ENCODE peak calls at places on chromosome 5, in nine cellular contexts. D, E, U, H, K, C, N, W and F are unnamed samples.
A peak's percentile ranks its signal among the peaks of the same experiment; 100 is the strongest.

GRCh38 chr5:52725781-52726180 is 61.9 kb upstream of the ITGA1 start:
- DNase-seq in H (no peak), U (no peak), W (no peak), D (no peak), E (no peak), N (no peak), C (no peak), K (no peak), F (no peak)

GRCh38 chr5:180395540-180396274 is 42.6 kb upstream of the GFPT2 start:
- DNase-seq in K (no peak), U (no peak), H (no peak), D (no peak), E (no peak), W (no peak), C (no peak), N (no peak), F (no peak)

GRCh38 chr5:159441441-159441840 is 111.2 kb upstream of the IL12B start:
- DNase-seq in H (no peak), D (no peak), N (no peak), E (no peak), C (no peak), W (no peak), K (no peak), U (no peak), F (peak; percentile 9)

GRCh38 chr5:116395708-116396203 is 178.9 kb downstream of the SEMA6A start:
- DNase-seq in C (no peak), D (no peak), W (no peak), U (no peak), H (no peak), E (no peak), N (no peak), K (peak; percentile 37), F (no peak)

GRCh38 chr5:56233230-56233629 is at the start of gene ANKRD55:
- DNase-seq in N (no peak), K (peak; percentile 81), D (no peak), W (no peak), H (no peak), C (no peak), E (no peak), U (no peak), F (no peak)

GRCh38 chr5:167816354-167816753 is 475.1 kb upstream of the WWC1 start:
- DNase-seq in N (no peak), C (no peak), W (no peak), E (peak; percentile 83), H (no peak), D (no peak), K (no peak), U (no peak), F (no peak)

GRCh38 chr5:93890657-93891056 is 149.3 kb upstream of the POU5F2 start:
- DNase-seq in K (no peak), C (no peak), N (no peak), W (no peak), E (no peak), U (no peak), D (no peak), H (no peak), F (no peak)

GRCh38 chr5:160185954-160186353 is 43.4 kb upstream of the FABP6 start:
- DNase-seq in C (no peak), K (no peak), W (no peak), D (no peak), E (no peak), H (no peak), U (no peak), N (no peak), F (no peak)

GRCh38 chr5:142292249-142292648 is 32.6 kb downstream of the SPRY4 start:
- DNase-seq in D (no peak), W (no peak), K (no peak), E (no peak), C (no peak), U (no peak), H (no peak), N (no peak), F (no peak)

GRCh38 chr5:145044970-145045369 is 790.2 kb downstream of the PRELID2 start:
- DNase-seq in D (no peak), W (no peak), N (no peak), U (no peak), E (no peak), C (no peak), H (no peak), K (no peak), F (no peak)

GRCh38 chr5:170572453-170572852 is 68.6 kb downstream of the KCNIP1 start:
- DNase-seq in E (no peak), H (no peak), K (peak; percentile 49), U (peak; percentile 9), C (no peak), N (no peak), W (no peak), D (no peak), F (no peak)

GRCh38 chr5:78345485-78345884 is 14.9 kb upstream of the SCAMP1 start:
- DNase-seq in N (no peak), K (no peak), W (no peak), H (no peak), C (no peak), D (no peak), E (no peak), U (no peak), F (no peak)

GRCh38 chr5:135831439-135832262 is 2.8 kb upstream of the SLC25A48 start:
- DNase-seq in H (no peak), W (no peak), E (no peak), K (no peak), U (no peak), N (no peak), C (no peak), D (no peak), F (no peak)